ENCODE peak calls at places on chromosomes 16 and 17, in six cellular contexts. L is A549, F is AG09309, Z is NCI-H226, V is Karpas-422, P is HEK293T. N is an unnamed sample.

GRCh38 chr16:31529398-31530312 is 2.0 kb downstream of the AHSP start:
- DNase-seq in L (no peak), F (no peak), Z (no peak), V (no peak), P (no peak), N (peak)

GRCh38 chr16:5862103-5863003 is 764.8 kb upstream of the EEF2KMT start:
- DNase-seq in L (no peak), F (no peak), Z (no peak), V (no peak), P (no peak), N (no peak)

GRCh38 chr16:48054881-48055601 is 100.8 kb downstream of the ABCC12 start:
- DNase-seq in L (peak), F (peak), Z (peak), V (peak), P (peak), N (peak)

GRCh38 chr17:32943647-32944191 is 15.8 kb downstream of the TMEM98 start:
- DNase-seq in L (no peak), F (peak), Z (peak), V (no peak), P (no peak), N (peak)

GRCh38 chr17:42677921-42678781 is 1.4 kb upstream of the PLEKHH3 start:
- DNase-seq in L (peak), F (no peak), Z (peak), V (peak), P (peak), N (peak)

GRCh38 chr16:65725156-65725845 is 603.4 kb upstream of the CDH11 start:
- DNase-seq in L (no peak), F (peak), Z (peak), V (no peak), P (no peak), N (peak)

GRCh38 chr16:70430667-70431536 is 8.0 kb downstream of the ST3GAL2 start:
- DNase-seq in L (no peak), F (no peak), Z (no peak), V (peak), P (no peak), N (no peak)

GRCh38 chr17:17613708-17614114 is 22.2 kb upstream of the PEMT start:
- DNase-seq in L (peak), F (peak), Z (peak), V (peak), P (peak), N (peak)

GRCh38 chr16:69033550-69033949 is 71.9 kb upstream of the HAS3 start:
- DNase-seq in L (no peak), F (no peak), Z (no peak), V (no peak), P (no peak), N (no peak)

GRCh38 chr16:66493490-66494401 is 56.2 kb downstream of the TK2 start:
- DNase-seq in L (no peak), F (no peak), Z (no peak), V (no peak), P (no peak), N (no peak)

GRCh38 chr17:76523084-76524037 is 14.1 kb downstream of the CYGB start:
- DNase-seq in L (peak), F (no peak), Z (peak), V (peak), P (peak), N (peak)

GRCh38 chr16:87993901-87994300 is 42.7 kb downstream of the BANP start:
- DNase-seq in L (no peak), F (no peak), Z (no peak), V (no peak), P (no peak), N (no peak)

GRCh38 chr17:76538281-76538931 is 897 bp upstream of the CYGB start:
- DNase-seq in L (no peak), F (no peak), Z (no peak), V (no peak), P (no peak), N (no peak)

GRCh38 chr17:20983359-20983637 is 59.5 kb downstream of the USP22 start:
- DNase-seq in L (no peak), F (no peak), Z (no peak), V (no peak), P (no peak), N (no peak)

GRCh38 chr17:33137411-33137810 is 145.8 kb downstream of the SPACA3 start:
- DNase-seq in L (no peak), F (no peak), Z (no peak), V (no peak), P (no peak), N (no peak)

GRCh38 chr16:84652565-84652964 is 4.3 kb downstream of the KLHL36 start:
- DNase-seq in L (no peak), F (no peak), Z (no peak), V (no peak), P (no peak), N (no peak)

GRCh38 chr17:60311936-60312335 is 80.0 kb downstream of the USP32 start:
- DNase-seq in L (no peak), F (no peak), Z (peak), V (no peak), P (no peak), N (no peak)

GRCh38 chr17:29103341-29103740 is 60.4 kb downstream of the PIPOX start:
- DNase-seq in L (no peak), F (no peak), Z (no peak), V (no peak), P (no peak), N (no peak)

GRCh38 chr17:80160536-80160935 is 9.3 kb upstream of the CARD14 start:
- DNase-seq in L (no peak), F (no peak), Z (peak), V (no peak), P (no peak), N (no peak)

GRCh38 chr16:35795361-35796029 is 2336.1 kb downstream of the TP53TG3F start:
- DNase-seq in L (no peak), F (no peak), Z (no peak), V (no peak), P (no peak), N (no peak)

GRCh38 chr16:85385463-85386331 is 227.4 kb upstream of the GSE1 start:
- DNase-seq in L (no peak), F (no peak), Z (no peak), V (no peak), P (no peak), N (no peak)

GRCh38 chr16:892536-893255 is 78.1 kb downstream of the LMF1 start:
- DNase-seq in L (no peak), F (no peak), Z (no peak), V (no peak), P (no peak), N (peak)

GRCh38 chr16:66560107-66560506 is 6.1 kb upstream of the CMTM1 start:
- DNase-seq in L (no peak), F (no peak), Z (no peak), V (no peak), P (no peak), N (no peak)

GRCh38 chr16:8866884-8867482 is 1.8 kb downstream of the CARHSP1 start:
- DNase-seq in L (no peak), F (no peak), Z (no peak), V (no peak), P (no peak), N (no peak)

GRCh38 chr17:34252138-34252889 is 2.8 kb upstream of the CCL2 start:
- DNase-seq in L (peak), F (peak), Z (peak), V (no peak), P (no peak), N (peak)

GRCh38 chr17:10116676-10117075 is 81.7 kb downstream of the GAS7 start:
- DNase-seq in L (no peak), F (no peak), Z (no peak), V (no peak), P (no peak), N (no peak)

GRCh38 chr17:79325707-79326106 is 251.1 kb downstream of the ENGASE start:
- DNase-seq in L (no peak), F (no peak), Z (peak), V (no peak), P (peak), N (peak)

GRCh38 chr16:80718480-80719220 is 85.7 kb downstream of the CDYL2 start:
- DNase-seq in L (no peak), F (no peak), Z (no peak), V (peak), P (no peak), N (peak)

GRCh38 chr16:69798466-69798865 is 36.3 kb downstream of the WWP2 start:
- DNase-seq in L (no peak), F (no peak), Z (no peak), V (no peak), P (no peak), N (peak)

GRCh38 chr17:78140169-78141051 is 5.8 kb upstream of the C17orf99 start:
- DNase-seq in L (peak), F (no peak), Z (peak), V (peak), P (peak), N (peak)